ENCODE peak calls at places on chromosomes 3 and 15, in six cellular contexts. One of them, this sample, is unnamed.

GRCh38 chr3:116423365-116423764 is 21.9 kb downstream of the LSAMP start:
- DNase-seq in H9: no peak
- DNase-seq in IMR-90: peak; percentile 15
- DNase-seq in neuronal stem cell: peak; percentile 62
- DNase-seq in mesenchymal stem cell: peak; percentile 24
- DNase-seq in H1: no peak
- DNase-seq in this sample: no peak

GRCh38 chr15:68829068-68829467 is 8.4 kb upstream of the ANP32A start:
- DNase-seq in H9: no peak
- DNase-seq in IMR-90: no peak
- DNase-seq in neuronal stem cell: no peak
- DNase-seq in mesenchymal stem cell: peak; percentile 38
- DNase-seq in H1: no peak
- DNase-seq in this sample: peak; percentile 60

GRCh38 chr15:39918688-39919385 is 1.2 kb downstream of the GPR176 start:
- DNase-seq in H9: no peak
- DNase-seq in IMR-90: peak; percentile 93
- DNase-seq in neuronal stem cell: no peak
- DNase-seq in mesenchymal stem cell: peak; percentile 89
- DNase-seq in H1: no peak
- DNase-seq in this sample: no peak

GRCh38 chr3:64291956-64292355 is 66.7 kb upstream of the PRICKLE2 start:
- DNase-seq in H9: no peak
- DNase-seq in IMR-90: peak; percentile 55
- DNase-seq in neuronal stem cell: no peak
- DNase-seq in mesenchymal stem cell: peak; percentile 76
- DNase-seq in H1: no peak
- DNase-seq in this sample: no peak

GRCh38 chr15:48317221-48317620 is 14.0 kb upstream of the DUT start:
- DNase-seq in H9: no peak
- DNase-seq in IMR-90: no peak
- DNase-seq in neuronal stem cell: no peak
- DNase-seq in mesenchymal stem cell: no peak
- DNase-seq in H1: no peak
- DNase-seq in this sample: no peak

GRCh38 chr3:192482391-192482790 is 244.9 kb downstream of the FGF12 start:
- DNase-seq in H9: no peak
- DNase-seq in IMR-90: no peak
- DNase-seq in neuronal stem cell: no peak
- DNase-seq in mesenchymal stem cell: no peak
- DNase-seq in H1: no peak
- DNase-seq in this sample: no peak

GRCh38 chr15:84839714-84840113 is 22.6 kb downstream of the ALPK3 start:
- DNase-seq in H9: peak; percentile 24
- DNase-seq in IMR-90: no peak
- DNase-seq in neuronal stem cell: no peak
- DNase-seq in mesenchymal stem cell: no peak
- DNase-seq in H1: no peak
- DNase-seq in this sample: no peak

GRCh38 chr3:8650583-8651416 is 6.2 kb upstream of the SSUH2 start:
- DNase-seq in H9: no peak
- DNase-seq in IMR-90: no peak
- DNase-seq in neuronal stem cell: no peak
- DNase-seq in mesenchymal stem cell: no peak
- DNase-seq in H1: no peak
- DNase-seq in this sample: no peak

GRCh38 chr3:159418571-159419526 is 569.8 kb upstream of the IL12A start:
- DNase-seq in H9: no peak
- DNase-seq in IMR-90: peak; percentile 34
- DNase-seq in neuronal stem cell: no peak
- DNase-seq in mesenchymal stem cell: peak; percentile 77
- DNase-seq in H1: no peak
- DNase-seq in this sample: peak; percentile 5

GRCh38 chr15:66752078-66752477 is 50.0 kb downstream of the SMAD6 start:
- DNase-seq in H9: no peak
- DNase-seq in IMR-90: no peak
- DNase-seq in neuronal stem cell: no peak
- DNase-seq in mesenchymal stem cell: no peak
- DNase-seq in H1: no peak
- DNase-seq in this sample: no peak

GRCh38 chr15:66748320-66748779 is 46.3 kb downstream of the SMAD6 start:
- DNase-seq in H9: no peak
- DNase-seq in IMR-90: peak; percentile 85
- DNase-seq in neuronal stem cell: no peak
- DNase-seq in mesenchymal stem cell: peak; percentile 67
- DNase-seq in H1: no peak
- DNase-seq in this sample: no peak

GRCh38 chr15:66751579-66751978 is 49.5 kb downstream of the SMAD6 start:
- DNase-seq in H9: no peak
- DNase-seq in IMR-90: no peak
- DNase-seq in neuronal stem cell: no peak
- DNase-seq in mesenchymal stem cell: no peak
- DNase-seq in H1: no peak
- DNase-seq in this sample: no peak

GRCh38 chr15:66749841-66750575 is 48.0 kb downstream of the SMAD6 start:
- DNase-seq in H9: no peak
- DNase-seq in IMR-90: no peak
- DNase-seq in neuronal stem cell: no peak
- DNase-seq in mesenchymal stem cell: no peak
- DNase-seq in H1: no peak
- DNase-seq in this sample: peak; percentile 80

GRCh38 chr15:66750609-66751008 is 48.6 kb downstream of the SMAD6 start:
- DNase-seq in H9: no peak
- DNase-seq in IMR-90: no peak
- DNase-seq in neuronal stem cell: no peak
- DNase-seq in mesenchymal stem cell: no peak
- DNase-seq in H1: no peak
- DNase-seq in this sample: no peak
- H3K4me1 ChIP-seq in H9: peaks cover 15% of the 10 kb centered on the region
- H3K4me1 ChIP-seq in IMR-90: peaks cover 48% of the 10 kb centered on the region
- H3K4me1 ChIP-seq in neuronal stem cell: peaks cover 15% of the 10 kb centered on the region
- H3K4me1 ChIP-seq in mesenchymal stem cell: peaks cover 42% of the 10 kb centered on the region
- H3K4me1 ChIP-seq in H1: peaks cover 9% of the 10 kb centered on the region
- H3K4me1 ChIP-seq in this sample: peaks cover 14% of the 10 kb centered on the region

GRCh38 chr3:55487376-55488241 is 503 bp upstream of the WNT5A start:
- DNase-seq in H9: peak; percentile 42
- DNase-seq in IMR-90: peak; percentile 73
- DNase-seq in neuronal stem cell: peak; percentile 41
- DNase-seq in mesenchymal stem cell: peak; percentile 85
- DNase-seq in H1: peak; percentile 73
- DNase-seq in this sample: peak; percentile 77
- H3K23ac ChIP-seq in H9: no peak overlapping the region
- H3K23ac ChIP-seq in IMR-90: peak overlapping the region; percentile 89
- H3K23ac ChIP-seq in neuronal stem cell: no peak overlapping the region
- H3K23ac ChIP-seq in mesenchymal stem cell: peak overlapping the region; percentile 85
- H3K23ac ChIP-seq in H1: no peak overlapping the region
- H3K23ac ChIP-seq in this sample: peak overlapping the region; percentile 69

GRCh38 chr15:57767526-57767925 is 61.0 kb downstream of the POLR2M start:
- DNase-seq in H9: no peak
- DNase-seq in IMR-90: no peak
- DNase-seq in neuronal stem cell: no peak
- DNase-seq in mesenchymal stem cell: no peak
- DNase-seq in H1: no peak
- DNase-seq in this sample: no peak
- H2BK15ac ChIP-seq in H9: no peak overlapping the region
- H2BK15ac ChIP-seq in IMR-90: no peak overlapping the region
- H2BK15ac ChIP-seq in neuronal stem cell: no peak overlapping the region
- H2BK15ac ChIP-seq in mesenchymal stem cell: no peak overlapping the region
- H2BK15ac ChIP-seq in H1: no peak overlapping the region
- H2BK15ac ChIP-seq in this sample: no peak overlapping the region

GRCh38 chr3:52539010-52539653 is 2.7 kb downstream of the UQCC5 start:
- DNase-seq in H9: no peak
- DNase-seq in IMR-90: no peak
- DNase-seq in neuronal stem cell: no peak
- DNase-seq in mesenchymal stem cell: no peak
- DNase-seq in H1: peak; percentile 30
- DNase-seq in this sample: no peak
- H3K4me1 ChIP-seq in H9: peaks cover 6% of the 10 kb centered on the region
- H3K4me1 ChIP-seq in IMR-90: peaks cover 15% of the 10 kb centered on the region
- H3K4me1 ChIP-seq in neuronal stem cell: peaks cover 15% of the 10 kb centered on the region
- H3K4me1 ChIP-seq in mesenchymal stem cell: peaks cover 21% of the 10 kb centered on the region
- H3K4me1 ChIP-seq in H1: peaks cover 14% of the 10 kb centered on the region
- H3K4me1 ChIP-seq in this sample: peaks cover 15% of the 10 kb centered on the region

GRCh38 chr3:66017084-66017990 is 21.4 kb downstream of the MAGI1 start:
- DNase-seq in H9: no peak
- DNase-seq in IMR-90: no peak
- DNase-seq in neuronal stem cell: no peak
- DNase-seq in mesenchymal stem cell: no peak
- DNase-seq in H1: no peak
- DNase-seq in this sample: no peak
- H3K23ac ChIP-seq in H9: no peak overlapping the region
- H3K23ac ChIP-seq in IMR-90: no peak overlapping the region
- H3K23ac ChIP-seq in neuronal stem cell: no peak overlapping the region
- H3K23ac ChIP-seq in mesenchymal stem cell: no peak overlapping the region
- H3K23ac ChIP-seq in H1: no peak overlapping the region
- H3K23ac ChIP-seq in this sample: no peak overlapping the region

GRCh38 chr3:18868911-18869689 is 279.2 kb upstream of the KCNH8 start:
- DNase-seq in H9: no peak
- DNase-seq in IMR-90: no peak
- DNase-seq in neuronal stem cell: no peak
- DNase-seq in mesenchymal stem cell: no peak
- DNase-seq in H1: no peak
- DNase-seq in this sample: no peak
- H2BK15ac ChIP-seq in H9: no peak overlapping the region
- H2BK15ac ChIP-seq in IMR-90: no peak overlapping the region
- H2BK15ac ChIP-seq in neuronal stem cell: no peak overlapping the region
- H2BK15ac ChIP-seq in mesenchymal stem cell: no peak overlapping the region
- H2BK15ac ChIP-seq in H1: no peak overlapping the region
- H2BK15ac ChIP-seq in this sample: no peak overlapping the region

This sample was measured in mesendoderm.